ENCODE peak calls at places on chromosome 14, in five cellular contexts. One of them, this sample, is unnamed.

GRCh38 chr14:105375635-105376057 is 22.7 kb upstream of the TEX22 start:
- DNase-seq in heart right ventricle: no peak
- DNase-seq in aorta: no peak
- DNase-seq in A549: no peak
- DNase-seq in CD8-positive, alpha-beta T cell: peak
- DNase-seq in this sample: no peak

GRCh38 chr14:36449903-36450302 is 70.1 kb downstream of the NKX2-1 start:
- DNase-seq in heart right ventricle: no peak
- DNase-seq in aorta: no peak
- DNase-seq in A549: no peak
- DNase-seq in CD8-positive, alpha-beta T cell: no peak
- DNase-seq in this sample: no peak

GRCh38 chr14:62162998-62163589 is 400.9 kb downstream of the SNAPC1 start:
- DNase-seq in heart right ventricle: no peak
- DNase-seq in aorta: no peak
- DNase-seq in A549: peak
- DNase-seq in CD8-positive, alpha-beta T cell: no peak
- DNase-seq in this sample: no peak

GRCh38 chr14:61566537-61567225 is 128.6 kb upstream of the HIF1A start:
- DNase-seq in heart right ventricle: no peak
- DNase-seq in aorta: no peak
- DNase-seq in A549: no peak
- DNase-seq in CD8-positive, alpha-beta T cell: no peak
- DNase-seq in this sample: no peak

GRCh38 chr14:98130691-98131090 is 1141.3 kb downstream of the BCL11B start:
- DNase-seq in heart right ventricle: no peak
- DNase-seq in aorta: no peak
- DNase-seq in A549: no peak
- DNase-seq in CD8-positive, alpha-beta T cell: no peak
- DNase-seq in this sample: no peak

GRCh38 chr14:61737913-61738312 is 24.3 kb upstream of the SNAPC1 start:
- DNase-seq in heart right ventricle: no peak
- DNase-seq in aorta: no peak
- DNase-seq in A549: no peak
- DNase-seq in CD8-positive, alpha-beta T cell: no peak
- DNase-seq in this sample: no peak

GRCh38 chr14:35402323-35403084 is 2.0 kb downstream of the NFKBIA start:
- DNase-seq in heart right ventricle: no peak
- DNase-seq in aorta: no peak
- DNase-seq in A549: no peak
- DNase-seq in CD8-positive, alpha-beta T cell: peak
- DNase-seq in this sample: no peak

GRCh38 chr14:61188936-61189808 is 92.0 kb downstream of the TMEM30B start:
- DNase-seq in heart right ventricle: peak
- DNase-seq in aorta: peak
- DNase-seq in A549: peak
- DNase-seq in CD8-positive, alpha-beta T cell: no peak
- DNase-seq in this sample: no peak

GRCh38 chr14:39673141-39674133 is 241.2 kb upstream of the FBXO33 start:
- DNase-seq in heart right ventricle: no peak
- DNase-seq in aorta: no peak
- DNase-seq in A549: no peak
- DNase-seq in CD8-positive, alpha-beta T cell: no peak
- DNase-seq in this sample: no peak

GRCh38 chr14:80215756-80216581 is 4.7 kb upstream of the DIO2 start:
- DNase-seq in heart right ventricle: peak
- DNase-seq in aorta: no peak
- DNase-seq in A549: peak
- DNase-seq in CD8-positive, alpha-beta T cell: no peak
- DNase-seq in this sample: no peak

GRCh38 chr14:23444314-23444713 is 8.9 kb upstream of the MYH7 start:
- DNase-seq in heart right ventricle: no peak
- DNase-seq in aorta: no peak
- DNase-seq in A549: no peak
- DNase-seq in CD8-positive, alpha-beta T cell: no peak
- DNase-seq in this sample: no peak

GRCh38 chr14:37590810-37591139 is 4.3 kb downstream of the FOXA1 start:
- DNase-seq in heart right ventricle: no peak
- DNase-seq in aorta: no peak
- DNase-seq in A549: no peak
- DNase-seq in CD8-positive, alpha-beta T cell: no peak
- DNase-seq in this sample: no peak
- H3K27ac ChIP-seq in heart right ventricle: no peak
- H3K27ac ChIP-seq in aorta: no peak
- H3K27ac ChIP-seq in A549: peak
- H3K27ac ChIP-seq in CD8-positive, alpha-beta T cell: no peak
- H3K27ac ChIP-seq in this sample: no peak

DNA sequence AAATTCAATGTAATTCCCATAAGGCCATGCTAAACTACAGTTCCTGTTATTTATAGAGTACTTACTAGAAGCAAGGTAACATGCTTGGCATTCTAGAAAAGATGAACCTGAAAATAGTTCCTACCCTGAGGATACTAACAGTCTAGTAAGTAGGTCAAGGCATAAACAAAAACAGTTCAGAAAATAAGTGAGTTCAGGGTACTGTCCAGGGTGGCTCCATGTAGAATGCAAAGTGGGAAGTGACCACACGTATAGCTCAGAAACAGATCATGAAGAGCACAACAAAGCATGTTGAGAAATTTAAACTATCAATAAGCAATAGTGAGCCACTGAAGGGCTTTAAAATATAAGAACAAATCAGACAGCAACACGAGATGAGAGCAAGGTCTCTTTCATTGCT is 2.3 kb downstream of the TMED10 start:
- DNase-seq in heart right ventricle: no peak
- DNase-seq in aorta: no peak
- DNase-seq in A549: no peak
- DNase-seq in CD8-positive, alpha-beta T cell: no peak
- DNase-seq in this sample: no peak
- H3K4me3 ChIP-seq in heart right ventricle: no peak
- H3K4me3 ChIP-seq in aorta: no peak
- H3K4me3 ChIP-seq in A549: no peak
- H3K4me3 ChIP-seq in CD8-positive, alpha-beta T cell: no peak
- H3K4me3 ChIP-seq in this sample: peak

GRCh38 chr14:51548187-51548586 is 103.5 kb upstream of the FRMD6 start:
- DNase-seq in heart right ventricle: no peak
- DNase-seq in aorta: no peak
- DNase-seq in A549: no peak
- DNase-seq in CD8-positive, alpha-beta T cell: no peak
- DNase-seq in this sample: no peak
- H3K27ac ChIP-seq in heart right ventricle: no peak
- H3K27ac ChIP-seq in aorta: no peak
- H3K27ac ChIP-seq in A549: peak
- H3K27ac ChIP-seq in CD8-positive, alpha-beta T cell: no peak
- H3K27ac ChIP-seq in this sample: no peak

GRCh38 chr14:75015496-75015895 is 12.8 kb downstream of the EIF2B2 start:
- DNase-seq in heart right ventricle: no peak
- DNase-seq in aorta: no peak
- DNase-seq in A549: no peak
- DNase-seq in CD8-positive, alpha-beta T cell: no peak
- DNase-seq in this sample: no peak

GRCh38 chr14:75018684-75019083 is 16.0 kb downstream of the EIF2B2 start:
- DNase-seq in heart right ventricle: no peak
- DNase-seq in aorta: no peak
- DNase-seq in A549: no peak
- DNase-seq in CD8-positive, alpha-beta T cell: no peak
- DNase-seq in this sample: no peak

GRCh38 chr14:75013290-75013689 is 10.6 kb downstream of the EIF2B2 start:
- DNase-seq in heart right ventricle: peak
- DNase-seq in aorta: peak
- DNase-seq in A549: no peak
- DNase-seq in CD8-positive, alpha-beta T cell: no peak
- DNase-seq in this sample: no peak

GRCh38 chr14:75011356-75012097 is 8.8 kb downstream of the EIF2B2 start:
- DNase-seq in heart right ventricle: no peak
- DNase-seq in aorta: no peak
- DNase-seq in A549: no peak
- DNase-seq in CD8-positive, alpha-beta T cell: no peak
- DNase-seq in this sample: no peak

GRCh38 chr14:75016815-75017214 is 14.1 kb downstream of the EIF2B2 start:
- DNase-seq in heart right ventricle: no peak
- DNase-seq in aorta: no peak
- DNase-seq in A549: no peak
- DNase-seq in CD8-positive, alpha-beta T cell: no peak
- DNase-seq in this sample: no peak
- H3K4me3 ChIP-seq in heart right ventricle: no peak
- H3K4me3 ChIP-seq in aorta: no peak
- H3K4me3 ChIP-seq in A549: no peak
- H3K4me3 ChIP-seq in CD8-positive, alpha-beta T cell: no peak
- H3K4me3 ChIP-seq in this sample: no peak

GRCh38 chr14:68976160-68977067 is 2.7 kb downstream of the ACTN1 start:
- DNase-seq in heart right ventricle: peak
- DNase-seq in aorta: peak
- DNase-seq in A549: no peak
- DNase-seq in CD8-positive, alpha-beta T cell: no peak
- DNase-seq in this sample: no peak
- H3K27ac ChIP-seq in heart right ventricle: peak
- H3K27ac ChIP-seq in aorta: peak
- H3K27ac ChIP-seq in A549: peak
- H3K27ac ChIP-seq in CD8-positive, alpha-beta T cell: peak
- H3K27ac ChIP-seq in this sample: peak

GRCh38 chr14:64713677-64714076 is 9.5 kb downstream of the PLEKHG3 start:
- DNase-seq in heart right ventricle: no peak
- DNase-seq in aorta: no peak
- DNase-seq in A549: no peak
- DNase-seq in CD8-positive, alpha-beta T cell: no peak
- DNase-seq in this sample: no peak

GRCh38 chr14:64715628-64716412 is 11.6 kb downstream of the PLEKHG3 start:
- DNase-seq in heart right ventricle: no peak
- DNase-seq in aorta: peak
- DNase-seq in A549: no peak
- DNase-seq in CD8-positive, alpha-beta T cell: no peak
- DNase-seq in this sample: peak

GRCh38 chr14:64717870-64718269 is 13.6 kb downstream of the PLEKHG3 start:
- DNase-seq in heart right ventricle: no peak
- DNase-seq in aorta: no peak
- DNase-seq in A549: no peak
- DNase-seq in CD8-positive, alpha-beta T cell: no peak
- DNase-seq in this sample: no peak

GRCh38 chr14:64714432-64715025 is 10.3 kb downstream of the PLEKHG3 start:
- DNase-seq in heart right ventricle: no peak
- DNase-seq in aorta: no peak
- DNase-seq in A549: no peak
- DNase-seq in CD8-positive, alpha-beta T cell: no peak
- DNase-seq in this sample: peak

GRCh38 chr14:64715146-64715627 is 11.0 kb downstream of the PLEKHG3 start:
- DNase-seq in heart right ventricle: no peak
- DNase-seq in aorta: no peak
- DNase-seq in A549: no peak
- DNase-seq in CD8-positive, alpha-beta T cell: no peak
- DNase-seq in this sample: peak
- H3K4me3 ChIP-seq in heart right ventricle: no peak
- H3K4me3 ChIP-seq in aorta: no peak
- H3K4me3 ChIP-seq in A549: no peak
- H3K4me3 ChIP-seq in CD8-positive, alpha-beta T cell: no peak
- H3K4me3 ChIP-seq in this sample: peak

This sample was measured in coronary artery.